ENCODE peak calls at places on chromosome 1, in nine cellular contexts. M is stimulated activated CD4-positive, alpha-beta T cell treated with anti-CD3 and anti-CD28 coated beads, Interleukin-1b, Interleukin-23, amount 100 ng/mL, for 24 hours; Z is central memory CD4-positive, alpha-beta T cell; Q is DMS153; P is pancreas; K is cerebellar cortex; R is GM12865; S is epithelial cell of esophagus; F is skeletal muscle cell. B is an unnamed sample.

GRCh38 chr1:25760871-25761270 is 39.1 kb upstream of the SELENON start:
- DNase-seq in M (no peak), Z (no peak), Q (no peak), P (no peak), K (peak; percentile 49), R (no peak), S (no peak), F (no peak), B (no peak)

GRCh38 chr1:206578115-206578935 is 33.9 kb downstream of the EIF2D start:
- DNase-seq in M (no peak), Z (no peak), Q (peak; percentile 31), P (no peak), K (no peak), R (peak; percentile 43), S (peak; percentile 80), F (no peak), B (no peak)

GRCh38 chr1:39450956-39451601 is 40.4 kb upstream of the BMP8A start:
- DNase-seq in M (no peak), Z (no peak), Q (no peak), P (no peak), K (no peak), R (no peak), S (no peak), F (no peak), B (no peak)

GRCh38 chr1:86914998-86915736 is 732 bp downstream of the HS2ST1 start:
- DNase-seq in M (peak; percentile 14), Z (peak; percentile 48), Q (peak; percentile 49), P (peak; percentile 47), K (peak; percentile 74), R (peak; percentile 70), S (peak; percentile 67), F (peak; percentile 20), B (peak; percentile 30)

GRCh38 chr1:114152211-114153050 is 1.2 kb downstream of the SYT6 start:
- DNase-seq in M (no peak), Z (no peak), Q (no peak), P (peak; percentile 64), K (no peak), R (no peak), S (peak; percentile 35), F (peak; percentile 9), B (no peak)

GRCh38 chr1:40140211-40140709 is 20.9 kb upstream of the RLF start:
- DNase-seq in M (no peak), Z (no peak), Q (no peak), P (no peak), K (no peak), R (peak; percentile 9), S (peak; percentile 17), F (no peak), B (no peak)

GRCh38 chr1:203265541-203265940 is 36.1 kb upstream of the CHIT1 start:
- DNase-seq in M (no peak), Z (no peak), Q (no peak), P (no peak), K (no peak), R (no peak), S (peak; percentile 76), F (no peak), B (no peak)

GRCh38 chr1:186440584-186440983 is 20.3 kb downstream of the PDC start:
- DNase-seq in M (no peak), Z (no peak), Q (peak; percentile 85), P (no peak), K (no peak), R (no peak), S (peak; percentile 79), F (no peak), B (no peak)

GRCh38 chr1:12341667-12342066 is 111.8 kb downstream of the VPS13D start:
- DNase-seq in M (no peak), Z (no peak), Q (no peak), P (no peak), K (no peak), R (no peak), S (no peak), F (no peak), B (no peak)

GRCh38 chr1:207101720-207102119 is 2.3 kb upstream of the C4BPA start:
- DNase-seq in M (no peak), Z (no peak), Q (no peak), P (no peak), K (no peak), R (no peak), S (no peak), F (no peak), B (no peak)

GRCh38 chr1:43586136-43586726 is 55.5 kb downstream of the PTPRF start:
- DNase-seq in M (no peak), Z (no peak), Q (peak; percentile 89), P (no peak), K (no peak), R (no peak), S (peak; percentile 72), F (no peak), B (no peak)

GRCh38 chr1:232127190-232127589 is 500.6 kb downstream of the DISC1 start:
- DNase-seq in M (no peak), Z (no peak), Q (no peak), P (no peak), K (no peak), R (no peak), S (peak; percentile 87), F (peak; percentile 62), B (no peak)

GRCh38 chr1:162678439-162678838 is 46.2 kb downstream of the DDR2 start:
- DNase-seq in M (no peak), Z (no peak), Q (no peak), P (no peak), K (no peak), R (no peak), S (peak; percentile 26), F (no peak), B (no peak)

GRCh38 chr1:87880098-87880746 is 551.5 kb downstream of the LMO4 start:
- DNase-seq in M (no peak), Z (no peak), Q (no peak), P (no peak), K (no peak), R (no peak), S (no peak), F (no peak), B (no peak)

GRCh38 chr1:205791568-205792180 is 16.4 kb upstream of the RAB29 start:
- DNase-seq in M (peak; percentile 32), Z (peak; percentile 43), Q (peak; percentile 25), P (peak; percentile 55), K (peak; percentile 68), R (peak; percentile 67), S (peak; percentile 67), F (no peak), B (no peak)

GRCh38 chr1:28505406-28506187 is at the start of gene RCC1:
- DNase-seq in M (peak; percentile 89), Z (peak; percentile 97), Q (peak; percentile 100), P (peak; percentile 95), K (peak; percentile 99), R (peak; percentile 99), S (peak; percentile 98), F (peak; percentile 94), B (peak; percentile 98)

GRCh38 chr1:143720087-143721023 is 251.4 kb downstream of the FAM72C start:
- DNase-seq in M (no peak), Z (no peak), Q (no peak), P (peak; percentile 35), K (peak; percentile 71), R (no peak), S (peak; percentile 48), F (no peak), B (no peak)

GRCh38 chr1:77282187-77282865 is 507 bp downstream of the AK5 start:
- DNase-seq in M (no peak), Z (peak; percentile 28), Q (no peak), P (peak; percentile 20), K (no peak), R (no peak), S (no peak), F (no peak), B (no peak)

GRCh38 chr1:201149400-201149799 is 4.9 kb downstream of the TMEM9 start:
- DNase-seq in M (no peak), Z (no peak), Q (peak; percentile 66), P (no peak), K (peak; percentile 56), R (peak; percentile 52), S (peak; percentile 67), F (no peak), B (no peak)

GRCh38 chr1:2377751-2378440 is 13.5 kb downstream of the MORN1 start:
- DNase-seq in M (no peak), Z (no peak), Q (no peak), P (peak; percentile 16), K (no peak), R (no peak), S (no peak), F (no peak), B (no peak)

GRCh38 chr1:110049801-110050601 is 15.6 kb downstream of the STRIP1 start:
- DNase-seq in M (no peak), Z (no peak), Q (no peak), P (no peak), K (no peak), R (no peak), S (no peak), F (no peak), B (no peak)

GRCh38 chr1:166884040-166884642 is 8.1 kb upstream of the TADA1 start:
- DNase-seq in M (peak; percentile 10), Z (no peak), Q (no peak), P (peak; percentile 47), K (peak; percentile 28), R (peak; percentile 22), S (peak; percentile 48), F (no peak), B (no peak)

GRCh38 chr1:202023033-202023433 is 12.6 kb downstream of the ELF3 start:
- DNase-seq in M (no peak), Z (no peak), Q (peak; percentile 98), P (peak; percentile 78), K (peak; percentile 6), R (no peak), S (peak; percentile 85), F (no peak), B (no peak)

B was measured in NCI-H446 treated with DMSO at 0.1 percent for 48 hours.